ENCODE peak calls at places on chromosomes 5 and 9, in six cellular contexts. One of them, this sample, is unnamed.
A peak's percentile ranks its signal among the peaks of the same experiment; 100 is the strongest.

GRCh38 chr9:2127486-2127885 is 112.3 kb downstream of the SMARCA2 start:
- DNase-seq in NCI-H82: no peak
- DNase-seq in Caki2: peak; percentile 37
- DNase-seq in SW 1271: no peak
- DNase-seq in activated CD4-positive, alpha-beta T cell treated with anti-CD3 and anti-CD28 coated beads for 24 hours: no peak
- DNase-seq in body of pancreas: no peak
- DNase-seq in this sample: no peak

GRCh38 chr5:15592728-15593127 is 92.7 kb downstream of the FBXL7 start:
- DNase-seq in body of pancreas: no peak
- DNase-seq in activated CD4-positive, alpha-beta T cell treated with anti-CD3 and anti-CD28 coated beads for 24 hours: no peak
- DNase-seq in NCI-H82: no peak
- DNase-seq in Caki2: no peak
- DNase-seq in SW 1271: no peak
- DNase-seq in this sample: no peak

GRCh38 chr9:13661014-13661413 is 381.5 kb upstream of the MPDZ start:
- DNase-seq in body of pancreas: no peak
- DNase-seq in SW 1271: no peak
- DNase-seq in Caki2: no peak
- DNase-seq in activated CD4-positive, alpha-beta T cell treated with anti-CD3 and anti-CD28 coated beads for 24 hours: no peak
- DNase-seq in NCI-H82: no peak
- DNase-seq in this sample: no peak

GRCh38 chr5:39399135-39400036 is 25.4 kb downstream of the DAB2 start:
- DNase-seq in NCI-H82: no peak
- DNase-seq in activated CD4-positive, alpha-beta T cell treated with anti-CD3 and anti-CD28 coated beads for 24 hours: no peak
- DNase-seq in Caki2: peak; percentile 83
- DNase-seq in body of pancreas: peak; percentile 52
- DNase-seq in SW 1271: peak; percentile 84
- DNase-seq in this sample: peak; percentile 30

GRCh38 chr5:133846478-133847226 is 121.8 kb downstream of the C5orf15 start:
- DNase-seq in activated CD4-positive, alpha-beta T cell treated with anti-CD3 and anti-CD28 coated beads for 24 hours: no peak
- DNase-seq in NCI-H82: no peak
- DNase-seq in SW 1271: no peak
- DNase-seq in Caki2: no peak
- DNase-seq in body of pancreas: no peak
- DNase-seq in this sample: no peak

GRCh38 chr9:132049900-132050299 is 29.8 kb downstream of the MED27 start:
- DNase-seq in SW 1271: no peak
- DNase-seq in activated CD4-positive, alpha-beta T cell treated with anti-CD3 and anti-CD28 coated beads for 24 hours: no peak
- DNase-seq in NCI-H82: no peak
- DNase-seq in Caki2: no peak
- DNase-seq in body of pancreas: no peak
- DNase-seq in this sample: no peak

GRCh38 chr5:170552486-170553122 is 48.8 kb downstream of the KCNIP1 start:
- DNase-seq in SW 1271: no peak
- DNase-seq in NCI-H82: no peak
- DNase-seq in body of pancreas: peak; percentile 50
- DNase-seq in Caki2: no peak
- DNase-seq in activated CD4-positive, alpha-beta T cell treated with anti-CD3 and anti-CD28 coated beads for 24 hours: no peak
- DNase-seq in this sample: no peak

GRCh38 chr5:132481243-132482211 is 9.0 kb downstream of the IRF1 start:
- DNase-seq in body of pancreas: no peak
- DNase-seq in activated CD4-positive, alpha-beta T cell treated with anti-CD3 and anti-CD28 coated beads for 24 hours: no peak
- DNase-seq in NCI-H82: no peak
- DNase-seq in Caki2: no peak
- DNase-seq in SW 1271: no peak
- DNase-seq in this sample: no peak

GRCh38 chr9:15741015-15741414 is 188.2 kb downstream of the CCDC171 start:
- DNase-seq in SW 1271: no peak
- DNase-seq in body of pancreas: no peak
- DNase-seq in Caki2: no peak
- DNase-seq in NCI-H82: no peak
- DNase-seq in activated CD4-positive, alpha-beta T cell treated with anti-CD3 and anti-CD28 coated beads for 24 hours: no peak
- DNase-seq in this sample: no peak

GRCh38 chr9:136282272-136282861 is 21.5 kb downstream of the CCDC187 start:
- DNase-seq in NCI-H82: no peak
- DNase-seq in SW 1271: no peak
- DNase-seq in Caki2: no peak
- DNase-seq in activated CD4-positive, alpha-beta T cell treated with anti-CD3 and anti-CD28 coated beads for 24 hours: no peak
- DNase-seq in body of pancreas: peak; percentile 73
- DNase-seq in this sample: no peak

GRCh38 chr5:42840279-42840678 is 28.6 kb upstream of the SELENOP start:
- DNase-seq in SW 1271: no peak
- DNase-seq in activated CD4-positive, alpha-beta T cell treated with anti-CD3 and anti-CD28 coated beads for 24 hours: no peak
- DNase-seq in body of pancreas: peak; percentile 67
- DNase-seq in NCI-H82: no peak
- DNase-seq in Caki2: no peak
- DNase-seq in this sample: peak; percentile 38

GRCh38 chr9:72552356-72552755 is 30.9 kb downstream of the TMC1 start:
- DNase-seq in SW 1271: no peak
- DNase-seq in activated CD4-positive, alpha-beta T cell treated with anti-CD3 and anti-CD28 coated beads for 24 hours: no peak
- DNase-seq in Caki2: no peak
- DNase-seq in NCI-H82: peak; percentile 79
- DNase-seq in body of pancreas: no peak
- DNase-seq in this sample: no peak

GRCh38 chr5:138677782-138678181 is 75.4 kb upstream of the CTNNA1 start:
- DNase-seq in body of pancreas: no peak
- DNase-seq in NCI-H82: no peak
- DNase-seq in Caki2: no peak
- DNase-seq in activated CD4-positive, alpha-beta T cell treated with anti-CD3 and anti-CD28 coated beads for 24 hours: no peak
- DNase-seq in SW 1271: no peak
- DNase-seq in this sample: no peak

GRCh38 chr5:170522211-170523128 is 18.6 kb downstream of the KCNIP1 start:
- DNase-seq in Caki2: peak; percentile 98
- DNase-seq in NCI-H82: no peak
- DNase-seq in activated CD4-positive, alpha-beta T cell treated with anti-CD3 and anti-CD28 coated beads for 24 hours: no peak
- DNase-seq in body of pancreas: peak; percentile 77
- DNase-seq in SW 1271: peak; percentile 40
- DNase-seq in this sample: no peak

GRCh38 chr9:114634387-114634786 is 23.2 kb downstream of the TEX53 start:
- DNase-seq in NCI-H82: no peak
- DNase-seq in SW 1271: no peak
- DNase-seq in Caki2: no peak
- DNase-seq in body of pancreas: no peak
- DNase-seq in activated CD4-positive, alpha-beta T cell treated with anti-CD3 and anti-CD28 coated beads for 24 hours: no peak
- DNase-seq in this sample: no peak

GRCh38 chr5:52922384-52922783 is 66.8 kb upstream of the ITGA2 start:
- DNase-seq in body of pancreas: peak; percentile 8
- DNase-seq in SW 1271: peak; percentile 99
- DNase-seq in Caki2: peak; percentile 10
- DNase-seq in activated CD4-positive, alpha-beta T cell treated with anti-CD3 and anti-CD28 coated beads for 24 hours: no peak
- DNase-seq in NCI-H82: peak; percentile 47
- DNase-seq in this sample: peak; percentile 45

GRCh38 chr5:79146352-79146751 is 34.7 kb downstream of the BHMT start:
- DNase-seq in activated CD4-positive, alpha-beta T cell treated with anti-CD3 and anti-CD28 coated beads for 24 hours: no peak
- DNase-seq in SW 1271: no peak
- DNase-seq in body of pancreas: no peak
- DNase-seq in NCI-H82: no peak
- DNase-seq in Caki2: no peak
- DNase-seq in this sample: no peak